ENCODE peak calls at places on chromosomes 5 and 9, in four cellular contexts. L, I, H and P are unnamed samples.

GRCh38 chr9:132241840-132242620 is 80.2 kb downstream of the NTNG2 start:
- DNase-seq in L (peak), I (no peak), H (no peak), P (no peak)

GRCh38 chr5:10455273-10455670 is 13.6 kb downstream of the ROPN1L start:
- DNase-seq in L (no peak), I (no peak), H (no peak), P (no peak)

GRCh38 chr5:9283021-9283420 is 262.9 kb downstream of the SEMA5A start:
- DNase-seq in L (no peak), I (no peak), H (peak), P (no peak)

GRCh38 chr5:10233505-10233904 is 16.2 kb downstream of the ATPSCKMT start:
- DNase-seq in L (peak), I (peak), H (peak), P (peak)

GRCh38 chr5:38538161-38538560 is 18.3 kb downstream of the LIFR start:
- DNase-seq in L (no peak), I (no peak), H (no peak), P (no peak)

GRCh38 chr9:120689860-120690259 is 24.4 kb downstream of the MEGF9 start:
- DNase-seq in L (peak), I (no peak), H (peak), P (peak)

GRCh38 chr9:70403166-70403565 is 11.3 kb downstream of the KLF9 start:
- DNase-seq in L (no peak), I (no peak), H (no peak), P (no peak)

GRCh38 chr5:170327168-170327567 is 29.6 kb upstream of the LCP2 start:
- DNase-seq in L (no peak), I (no peak), H (no peak), P (no peak)

GRCh38 chr5:65292196-65292595 is 189.5 kb downstream of the ADAMTS6 start:
- DNase-seq in L (peak), I (no peak), H (no peak), P (no peak)

GRCh38 chr5:136249678-136250266 is 56.8 kb upstream of the SMIM32 start:
- DNase-seq in L (peak), I (peak), H (peak), P (peak)

GRCh38 chr9:89381308-89381609 is 63.0 kb downstream of the SECISBP2 start:
- DNase-seq in L (no peak), I (no peak), H (no peak), P (no peak)

GRCh38 chr5:142800776-142801494 is 30.8 kb downstream of the ARHGAP26 start:
- DNase-seq in L (no peak), I (no peak), H (no peak), P (no peak)

GRCh38 chr9:687034-687785 is 154.3 kb upstream of the DMRT1 start:
- DNase-seq in L (no peak), I (no peak), H (no peak), P (no peak)

GRCh38 chr5:14420136-14420808 is 161.3 kb upstream of the OTULINL start:
- DNase-seq in L (no peak), I (peak), H (peak), P (peak)

GRCh38 chr5:97133106-97133505 is 9.3 kb downstream of the LIX1 start:
- DNase-seq in L (peak), I (no peak), H (no peak), P (peak)

GRCh38 chr5:88675758-88676636 is 207.0 kb downstream of the MEF2C start:
- DNase-seq in L (peak), I (peak), H (peak), P (peak)

GRCh38 chr5:157475432-157475831 is 15.4 kb downstream of the NIPAL4 start:
- DNase-seq in L (no peak), I (no peak), H (no peak), P (no peak)

GRCh38 chr5:33080287-33080686 is 360.5 kb upstream of the TARS1 start:
- DNase-seq in L (no peak), I (no peak), H (no peak), P (no peak)

GRCh38 chr9:99072040-99072394 is 32.9 kb upstream of the TGFBR1 start:
- DNase-seq in L (no peak), I (no peak), H (no peak), P (no peak)

GRCh38 chr5:137470111-137470920 is 28.8 kb downstream of the SPOCK1 start:
- DNase-seq in L (peak), I (peak), H (peak), P (peak)

GRCh38 chr9:122264360-122265264 is at the start of the genes MRRF and RBM18:
- DNase-seq in L (peak), I (peak), H (peak), P (peak)

GRCh38 chr5:33997331-33997983 is 10.4 kb downstream of the AMACR start:
- DNase-seq in L (peak), I (peak), H (peak), P (peak)

GRCh38 chr5:147887026-147887627 is 8.6 kb downstream of the SCGB3A2 start:
- DNase-seq in L (peak), I (no peak), H (peak), P (peak)

GRCh38 chr9:87327567-87328125 is 170.0 kb upstream of the DAPK1 start:
- DNase-seq in L (no peak), I (peak), H (no peak), P (no peak)

GRCh38 chr5:171897231-171897630 is 109.2 kb downstream of the FBXW11 start:
- DNase-seq in L (no peak), I (no peak), H (no peak), P (no peak)

GRCh38 chr9:3468407-3469205 is 57.2 kb downstream of the RFX3 start:
- DNase-seq in L (no peak), I (no peak), H (no peak), P (no peak)

GRCh38 chr5:53972314-53972713 is 338.1 kb downstream of the ARL15 start:
- DNase-seq in L (no peak), I (no peak), H (no peak), P (no peak)

GRCh38 chr5:141742866-141743651 is 61.0 kb upstream of the ARAP3 start:
- DNase-seq in L (peak), I (no peak), H (peak), P (peak)

GRCh38 chr5:171957591-171958251 is 48.7 kb downstream of the FBXW11 start:
- DNase-seq in L (no peak), I (no peak), H (no peak), P (no peak)

GRCh38 chr5:96743065-96743768 is 64.5 kb downstream of the ERAP1 start:
- DNase-seq in L (peak), I (peak), H (peak), P (peak)

GRCh38 chr9:105296889-105297288 is 52.4 kb downstream of the SLC44A1 start:
- DNase-seq in L (peak), I (peak), H (peak), P (peak)

GRCh38 chr5:163305655-163306054 is 131.7 kb upstream of the CCNG1 start:
- DNase-seq in L (no peak), I (no peak), H (no peak), P (no peak)

GRCh38 chr9:134455951-134456739 is 129.9 kb downstream of the RXRA start:
- DNase-seq in L (peak), I (peak), H (peak), P (peak)

GRCh38 chr9:134458111-134458845 is 132.0 kb downstream of the RXRA start:
- DNase-seq in L (peak), I (no peak), H (peak), P (peak)

GRCh38 chr9:134457321-134457923 is 131.2 kb downstream of the RXRA start:
- DNase-seq in L (no peak), I (no peak), H (no peak), P (no peak)

GRCh38 chr9:134455537-134455936 is 129.3 kb downstream of the RXRA start:
- DNase-seq in L (no peak), I (no peak), H (no peak), P (no peak)

DNA sequence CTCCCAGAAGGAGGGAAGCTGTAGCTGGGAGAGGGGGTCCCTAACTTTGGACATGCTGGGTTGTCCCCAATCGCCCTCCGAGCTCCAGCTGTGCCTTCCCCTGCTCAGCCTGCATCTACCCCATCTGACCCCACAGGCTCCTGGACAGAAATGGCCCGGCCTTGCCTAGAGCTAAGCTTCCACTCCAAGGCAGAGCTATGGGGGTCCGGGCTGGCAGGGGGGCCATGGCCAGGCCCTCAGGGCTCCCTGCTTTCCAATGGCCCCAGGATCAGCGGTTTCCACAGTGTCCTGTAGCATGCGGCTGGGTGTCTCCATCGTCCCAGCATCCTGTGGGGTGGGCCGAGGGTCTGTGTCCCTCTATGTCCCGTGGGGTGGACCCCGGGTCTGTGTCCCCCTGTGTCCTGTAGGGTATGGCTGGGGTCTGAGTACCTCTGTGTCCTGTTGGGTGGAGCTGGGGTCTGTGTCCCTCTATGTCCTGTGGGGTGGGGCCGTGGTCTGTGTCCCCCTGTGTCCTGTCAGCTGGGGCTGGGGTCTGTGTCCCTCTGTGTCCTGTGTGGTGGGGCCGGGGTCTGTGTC is 130.6 kb downstream of the RXRA start:
- DNase-seq in L (no peak), I (no peak), H (no peak), P (no peak)
- H3K4me3 ChIP-seq in L (no peak), I (no peak), H (no peak), P (no peak)

GRCh38 chr5:139460457-139460856 is 2.1 kb downstream of the ECSCR start:
- DNase-seq in L (no peak), I (no peak), H (no peak), P (no peak)
- H3K4me3 ChIP-seq in L (no peak), I (no peak), H (no peak), P (no peak)

GRCh38 chr9:124479947-124480620 is 27.1 kb downstream of the NR5A1 start:
- DNase-seq in L (no peak), I (no peak), H (no peak), P (no peak)

GRCh38 chr9:124477211-124478013 is 27.2 kb downstream of the ADGRD2 start:
- DNase-seq in L (peak), I (no peak), H (no peak), P (no peak)

GRCh38 chr9:124479371-124479770 is 27.8 kb downstream of the NR5A1 start:
- DNase-seq in L (no peak), I (no peak), H (no peak), P (no peak)

GRCh38 chr9:124475868-124476690 is 25.8 kb downstream of the ADGRD2 start:
- DNase-seq in L (no peak), I (no peak), H (no peak), P (no peak)

DNA sequence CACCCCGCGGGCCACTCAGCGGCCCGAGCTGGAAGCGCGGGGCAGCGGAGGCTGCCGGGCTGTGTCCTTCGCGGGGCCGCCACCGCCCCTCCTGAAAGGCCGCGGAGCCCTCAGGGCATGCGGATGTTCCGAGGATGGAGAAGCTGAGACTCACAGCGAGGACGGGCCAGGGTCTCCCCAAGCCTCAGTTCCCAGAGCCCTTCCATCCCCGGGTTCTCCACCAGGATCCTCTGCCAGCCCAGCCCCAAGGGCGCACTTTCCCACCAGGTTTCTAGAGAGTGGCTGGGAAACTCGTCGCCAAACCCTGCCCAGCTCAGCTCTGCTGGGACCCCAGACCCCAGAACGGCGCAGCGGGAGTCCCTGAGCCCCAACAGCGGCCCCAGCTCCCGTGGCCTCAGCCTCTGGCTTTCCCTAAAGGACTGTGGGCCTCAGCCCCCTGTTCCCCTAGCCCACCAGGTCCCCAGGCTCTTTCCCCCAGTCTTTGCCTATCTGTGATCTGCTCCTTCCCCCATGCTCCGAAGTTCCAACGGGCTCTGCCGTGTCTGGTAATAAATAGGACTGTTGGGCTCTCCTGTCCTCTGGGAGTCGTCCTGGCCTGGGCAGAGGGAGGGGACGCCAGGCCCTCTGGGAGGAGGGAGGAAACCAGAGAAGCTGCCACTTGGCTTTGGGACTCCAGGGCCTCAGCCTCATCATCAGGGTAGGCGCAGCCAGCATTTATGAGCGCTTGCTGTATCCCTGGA is 27.9 kb downstream of the ADGRD2 start:
- DNase-seq in L (no peak), I (no peak), H (no peak), P (no peak)
- H3K4me3 ChIP-seq in L (peak), I (no peak), H (no peak), P (no peak)

GRCh38 chr9:134636142-134636507 is 5.5 kb upstream of the COL5A1 start:
- DNase-seq in L (no peak), I (no peak), H (no peak), P (no peak)

GRCh38 chr9:134637696-134638502 is 3.7 kb upstream of the COL5A1 start:
- DNase-seq in L (no peak), I (no peak), H (no peak), P (no peak)

GRCh38 chr9:134635431-134636141 is 6.0 kb upstream of the COL5A1 start:
- DNase-seq in L (no peak), I (no peak), H (no peak), P (no peak)

GRCh38 chr9:134638503-134639090 is 3.0 kb upstream of the COL5A1 start:
- DNase-seq in L (no peak), I (no peak), H (no peak), P (no peak)

DNA sequence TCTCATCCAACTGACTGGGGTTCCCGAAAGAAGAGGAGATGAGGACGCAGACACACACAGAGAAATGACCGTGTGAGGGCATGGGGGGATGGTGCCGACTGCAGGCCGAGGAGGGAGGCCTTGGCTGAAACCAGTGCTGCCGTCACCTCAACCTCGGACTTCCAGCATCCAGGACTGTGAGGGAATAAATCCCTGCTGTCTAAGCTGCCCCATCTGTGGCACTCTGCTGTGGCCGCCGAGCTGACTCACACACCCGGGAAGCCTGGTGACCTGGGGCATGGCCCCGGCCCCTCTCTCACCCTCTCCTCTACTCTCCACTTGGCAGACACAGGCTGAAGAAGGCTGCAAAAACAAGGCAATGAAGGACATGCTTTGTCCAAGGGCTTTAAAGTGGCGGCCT is 4.4 kb upstream of the COL5A1 start:
- DNase-seq in L (no peak), I (no peak), H (no peak), P (no peak)
- H3K4me3 ChIP-seq in L (no peak), I (no peak), H (no peak), P (no peak)

GRCh38 chr9:126327750-126328120 is 1.1 kb downstream of the MVB12B start:
- DNase-seq in L (no peak), I (no peak), H (no peak), P (no peak)

GRCh38 chr9:126327016-126327749 is 554 bp downstream of the MVB12B start:
- DNase-seq in L (no peak), I (no peak), H (no peak), P (no peak)

GRCh38 chr9:126328415-126328814 is 1.8 kb downstream of the MVB12B start:
- DNase-seq in L (no peak), I (no peak), H (no peak), P (no peak)

GRCh38 chr9:126326228-126327015 is at the start of gene MVB12B:
- DNase-seq in L (peak), I (peak), H (peak), P (peak)

GRCh38 chr9:126325779-126326178 is 850 bp upstream of the MVB12B start:
- DNase-seq in L (no peak), I (no peak), H (no peak), P (no peak)
- H3K4me3 ChIP-seq in L (peak), I (peak), H (peak), P (no peak)

GRCh38 chr5:119340597-119341218 is 15.1 kb upstream of the TNFAIP8 start:
- DNase-seq in L (no peak), I (no peak), H (no peak), P (no peak)

GRCh38 chr5:119341452-119342349 is 14.1 kb upstream of the TNFAIP8 start:
- DNase-seq in L (no peak), I (no peak), H (no peak), P (no peak)

GRCh38 chr5:119343042-119343441 is 12.8 kb upstream of the TNFAIP8 start:
- DNase-seq in L (no peak), I (no peak), H (peak), P (no peak)

GRCh38 chr5:119343766-119344165 is 12.1 kb upstream of the TNFAIP8 start:
- DNase-seq in L (peak), I (no peak), H (peak), P (no peak)

GRCh38 chr5:119342414-119342813 is 13.4 kb upstream of the TNFAIP8 start:
- DNase-seq in L (no peak), I (no peak), H (no peak), P (no peak)
- H3K4me3 ChIP-seq in L (no peak), I (no peak), H (no peak), P (no peak)

DNA sequence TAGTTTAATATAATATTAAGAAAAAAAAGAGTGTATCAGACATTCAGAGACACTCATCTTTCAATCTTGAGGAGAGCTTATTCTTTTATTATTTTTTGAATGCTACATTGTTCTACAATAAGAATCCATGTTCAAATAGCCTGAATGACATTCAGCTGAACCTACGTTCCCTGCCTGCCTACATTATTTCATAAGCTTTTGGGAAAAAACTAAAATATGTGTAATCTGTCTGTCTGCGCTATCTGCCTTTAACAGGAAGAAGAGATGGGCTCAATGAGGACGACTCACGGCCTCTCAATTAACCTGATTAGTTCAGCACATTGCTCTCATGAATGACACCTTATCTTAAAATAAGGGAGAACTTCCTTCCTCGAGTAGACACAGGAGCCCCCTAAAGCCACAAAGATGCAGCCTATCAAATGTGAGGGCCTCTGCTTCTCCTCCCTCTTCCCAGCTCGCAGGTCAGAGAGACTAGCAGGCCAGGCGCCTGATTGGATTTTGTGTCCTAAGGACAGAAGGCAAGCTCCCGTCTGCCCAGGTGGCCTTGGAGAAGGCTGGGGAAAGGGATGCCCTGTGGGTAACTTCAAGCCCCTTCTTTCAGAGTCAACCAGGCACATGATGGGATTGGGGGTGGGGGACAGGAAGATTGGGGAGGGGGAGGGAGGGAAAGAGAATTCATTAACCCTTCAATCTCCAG is 37.7 kb downstream of the EBF1 start:
- DNase-seq in L (peak), I (no peak), H (no peak), P (no peak)
- H3K4me3 ChIP-seq in L (no peak), I (peak), H (no peak), P (peak)

GRCh38 chr9:124412228-124412575 is 3.0 kb downstream of the PSMB7 start:
- DNase-seq in L (no peak), I (no peak), H (no peak), P (no peak)

GRCh38 chr9:124415102-124415851 is at the start of gene PSMB7:
- DNase-seq in L (peak), I (peak), H (peak), P (peak)

GRCh38 chr9:124414612-124415011 is 630 bp downstream of the PSMB7 start:
- DNase-seq in L (no peak), I (no peak), H (no peak), P (no peak)

GRCh38 chr9:124419832-124420489 is 4.7 kb upstream of the PSMB7 start:
- DNase-seq in L (no peak), I (no peak), H (no peak), P (no peak)

GRCh38 chr9:124415852-124416484 is 726 bp upstream of the PSMB7 start:
- DNase-seq in L (no peak), I (no peak), H (no peak), P (no peak)
- H3K4me3 ChIP-seq in L (peak), I (no peak), H (no peak), P (no peak)